ENCODE peak calls at places on chromosomes 2 and 18, in seven cellular contexts. H, G, U, V, E, A and D are unnamed samples.
A peak's percentile ranks its signal among the peaks of the same experiment; 100 is the strongest.

GRCh38 chr2:37604716-37605115 is 66.7 kb downstream of the CDC42EP3 start:
- DNase-seq in A (no peak), H (no peak), U (no peak), G (no peak), E (no peak), V (no peak), D (no peak)

GRCh38 chr2:68789603-68790002 is 55.0 kb downstream of the ARHGAP25 start:
- DNase-seq in U (no peak), E (peak; percentile 82), H (no peak), A (no peak), G (no peak), V (no peak), D (no peak)

GRCh38 chr18:35142270-35142605 is 98.6 kb upstream of the ZNF397 start:
- DNase-seq in H (no peak), A (no peak), G (no peak), U (no peak), E (no peak), V (no peak), D (no peak)

GRCh38 chr18:10444314-10445006 is 10.0 kb upstream of the APCDD1 start:
- DNase-seq in U (no peak), G (no peak), E (no peak), H (no peak), V (no peak), A (no peak), D (no peak)

GRCh38 chr2:200765139-200765951 is 46.4 kb upstream of the BZW1 start:
- DNase-seq in V (no peak), U (no peak), A (no peak), G (no peak), E (no peak), H (no peak), D (no peak)

GRCh38 chr18:7840445-7840844 is 273.3 kb downstream of the PTPRM start:
- DNase-seq in V (no peak), E (no peak), U (no peak), A (no peak), H (no peak), G (no peak), D (no peak)

GRCh38 chr18:58176915-58177717 is 133.1 kb downstream of the NEDD4L start:
- DNase-seq in H (no peak), A (no peak), V (no peak), U (no peak), E (no peak), G (peak; percentile 75), D (no peak)

GRCh38 chr2:116911520-116911919 is 903.0 kb upstream of the DDX18 start:
- DNase-seq in U (no peak), H (no peak), G (no peak), A (no peak), E (no peak), V (no peak), D (no peak)

GRCh38 chr2:172285760-172286159 is 141.6 kb upstream of the ITGA6 start:
- DNase-seq in H (no peak), U (no peak), G (no peak), E (no peak), A (no peak), V (no peak), D (no peak)

GRCh38 chr2:159252905-159253304 is 33.6 kb downstream of the WDSUB1 start:
- DNase-seq in U (no peak), V (no peak), A (no peak), H (no peak), E (no peak), G (no peak), D (no peak)

GRCh38 chr2:237702439-237703397 is 75.3 kb downstream of the LRRFIP1 start:
- DNase-seq in E (no peak), A (no peak), G (no peak), H (peak; percentile 71), U (no peak), V (no peak), D (no peak)

GRCh38 chr2:226721541-226721940 is 78.1 kb downstream of the IRS1 start:
- DNase-seq in H (no peak), G (no peak), U (no peak), E (no peak), V (no peak), A (no peak), D (no peak)

GRCh38 chr2:236972491-236973379 is 113.0 kb upstream of the COPS8 start:
- DNase-seq in G (peak; percentile 71), A (no peak), H (no peak), U (no peak), V (no peak), E (no peak), D (no peak)

GRCh38 chr2:166900700-166901099 is 12.4 kb downstream of the XIRP2 start:
- DNase-seq in U (peak; percentile 9), E (no peak), A (no peak), G (no peak), H (no peak), V (no peak), D (no peak)
- TF ChIP-seq CTCF in U (no peak), E (no peak), A (peak; percentile 38), G (no peak), H (no peak), V (no peak), D (peak; percentile 42)

GRCh38 chr18:37332764-37333420 is 232.7 kb downstream of the CELF4 start:
- DNase-seq in U (no peak), V (no peak), A (no peak), H (no peak), E (no peak), G (no peak), D (no peak)

GRCh38 chr18:37336568-37337285 is 228.9 kb downstream of the CELF4 start:
- DNase-seq in E (no peak), V (no peak), A (no peak), G (no peak), U (no peak), H (no peak), D (no peak)

GRCh38 chr18:37334494-37335125 is 231.0 kb downstream of the CELF4 start:
- DNase-seq in G (peak; percentile 19), H (no peak), E (no peak), A (no peak), U (no peak), V (no peak), D (no peak)

GRCh38 chr18:37339701-37340215 is 225.8 kb downstream of the CELF4 start:
- DNase-seq in H (no peak), A (no peak), U (no peak), E (no peak), G (no peak), V (no peak), D (no peak)

DNA sequence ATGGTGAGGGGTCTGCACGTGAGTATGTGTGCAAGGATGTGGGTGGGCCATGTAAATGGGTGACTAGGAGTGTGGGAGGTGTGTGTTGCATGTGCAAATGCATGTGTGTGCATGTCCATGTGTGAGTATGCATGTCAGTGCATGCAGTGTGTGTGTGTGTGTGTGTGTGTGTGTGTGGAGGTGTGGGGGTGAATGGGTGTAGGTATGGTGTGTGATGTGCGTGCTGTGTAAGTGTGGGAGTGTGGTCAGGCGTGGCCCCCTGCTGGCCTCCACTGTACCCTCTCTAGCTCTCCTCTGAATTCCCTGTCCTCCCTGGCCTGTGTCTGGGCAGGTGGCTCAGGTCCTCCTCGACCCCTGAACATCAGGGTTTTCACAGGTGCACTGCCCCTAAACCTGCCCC is 230.3 kb downstream of the CELF4 start:
- DNase-seq in H (no peak), G (no peak), E (no peak), V (no peak), A (peak; percentile 6), U (peak; percentile 30), D (no peak)
- TF ChIP-seq CTCF in H (no peak), G (peak; percentile 40), E (no peak), V (no peak), A (peak; percentile 46), U (peak; percentile 26), D (peak; percentile 39)

GRCh38 chr18:80158365-80158764 is 49.3 kb downstream of the ADNP2 start:
- DNase-seq in E (no peak), V (no peak), G (no peak), H (no peak), A (no peak), U (no peak), D (no peak)

GRCh38 chr18:80163183-80163582 is 54.1 kb downstream of the ADNP2 start:
- DNase-seq in G (no peak), E (no peak), U (no peak), H (no peak), A (no peak), V (no peak), D (no peak)

GRCh38 chr18:80161781-80162417 is 52.8 kb downstream of the ADNP2 start:
- DNase-seq in G (no peak), H (no peak), V (no peak), U (no peak), E (no peak), A (no peak), D (no peak)

GRCh38 chr18:80157708-80158343 is 48.8 kb downstream of the ADNP2 start:
- DNase-seq in U (peak; percentile 79), V (peak; percentile 84), A (peak; percentile 75), E (no peak), G (no peak), H (peak; percentile 76), D (no peak)

DNA sequence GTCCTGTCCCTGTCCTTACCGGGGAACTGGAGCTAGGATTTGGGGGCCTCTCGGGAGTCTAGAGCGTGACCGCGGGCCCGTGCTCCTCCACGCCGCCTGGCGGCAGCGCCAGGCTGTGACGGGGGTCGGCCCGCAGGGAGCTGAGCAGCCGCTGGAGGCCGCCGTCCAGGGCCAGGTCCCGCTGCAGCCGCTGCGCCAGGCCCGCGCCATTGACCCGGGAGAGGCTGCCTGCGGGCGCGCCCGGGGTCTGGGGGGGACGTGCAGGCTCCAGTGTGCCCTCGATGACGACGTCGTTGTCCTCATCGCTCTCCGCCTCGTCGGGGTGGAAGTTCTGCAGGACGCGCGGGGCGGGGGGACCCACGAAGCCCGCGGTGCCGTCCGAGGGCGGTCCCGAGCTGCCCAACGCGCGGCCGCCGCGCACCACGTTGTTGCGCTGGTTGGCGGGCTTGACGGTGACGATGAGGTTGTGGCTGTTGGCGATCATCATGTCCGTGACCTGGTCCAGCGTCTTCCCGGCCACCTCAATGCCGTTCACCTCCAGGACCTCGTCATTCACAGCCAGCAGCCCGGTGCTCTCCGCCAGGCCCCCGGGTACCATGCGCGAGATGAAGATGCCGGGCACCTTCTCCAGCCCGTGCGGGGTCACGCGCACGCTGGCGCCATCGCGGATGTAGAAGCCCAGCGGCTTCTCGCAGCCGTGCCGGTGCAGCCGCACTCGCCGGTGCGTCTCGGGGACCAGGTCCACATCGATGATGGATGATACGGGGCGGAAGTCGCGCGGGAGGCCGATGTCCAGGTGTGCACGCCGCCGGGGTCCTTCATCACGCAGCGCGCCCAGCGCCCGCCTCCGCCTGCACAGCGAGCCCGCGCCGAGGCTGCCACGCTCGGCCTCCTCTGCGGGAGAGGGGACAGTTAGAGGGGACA is 50.9 kb downstream of the ADNP2 start:
- DNase-seq in H (no peak), V (peak; percentile 76), A (no peak), U (peak; percentile 56), E (peak; percentile 58), G (no peak), D (no peak)
- TF ChIP-seq CTCF in H (peak; percentile 58), V (peak; percentile 56), A (no peak), U (peak; percentile 42), E (peak; percentile 19), G (peak; percentile 53), D (no peak)

DNA sequence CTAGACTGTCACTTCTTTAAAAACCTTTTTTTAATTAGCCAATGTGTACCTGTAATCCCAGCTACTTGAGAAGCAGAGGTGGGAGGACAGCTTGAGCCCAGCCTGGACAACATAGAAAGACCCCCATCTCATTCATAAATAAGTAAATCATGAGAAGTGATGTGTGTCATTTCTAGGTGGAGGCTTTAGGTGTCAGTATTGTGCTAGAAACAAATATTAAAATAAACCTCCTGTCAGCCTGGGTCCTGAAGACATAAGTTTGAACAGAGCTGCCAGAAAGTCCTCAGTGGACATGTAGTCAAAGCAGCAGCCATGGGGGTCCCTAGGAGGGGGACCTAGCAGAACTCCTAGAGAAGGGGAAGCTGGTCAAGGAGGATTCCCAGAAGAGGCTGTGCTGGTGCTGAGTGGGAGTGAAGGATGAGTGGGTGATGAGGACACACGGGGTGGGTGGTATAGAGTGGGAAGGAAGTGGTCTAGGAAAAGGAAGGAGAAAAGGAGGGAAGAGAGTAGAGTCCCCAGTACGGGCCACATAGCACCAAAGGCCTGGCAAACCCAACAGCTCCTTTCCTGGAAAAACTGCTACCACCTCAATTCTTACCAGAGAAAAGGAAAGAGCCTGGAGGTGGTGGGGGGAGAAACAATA is 316.6 kb upstream of the NCKAP5 start:
- DNase-seq in E (peak; percentile 9), U (no peak), G (no peak), A (no peak), V (no peak), H (no peak), D (peak; percentile 46)
- TF ChIP-seq CTCF in E (peak; percentile 30), U (peak; percentile 31), G (peak; percentile 25), A (peak; percentile 22), V (peak; percentile 8), H (no peak), D (peak; percentile 35)